ENCODE peak calls at places on chromosome 14, in four cellular contexts. C is bronchial epithelial cell, H is tibial nerve, F is SJCRH30. Z is an unnamed sample.

GRCh38 chr14:71395151-71395604 is 487.9 kb downstream of the PCNX1 start:
- DNase-seq in H (no peak), C (peak), F (no peak), Z (no peak)

GRCh38 chr14:64387232-64387737 is 868 bp upstream of the MTHFD1 start:
- DNase-seq in C (peak), H (peak), F (peak), Z (no peak)

GRCh38 chr14:24430682-24431568 is 1.2 kb downstream of the KHNYN start:
- DNase-seq in F (no peak), C (no peak), H (no peak), Z (no peak)

GRCh38 chr14:58104808-58105207 is 47.2 kb downstream of the ARMH4 start:
- DNase-seq in F (peak), H (no peak), C (peak), Z (no peak)

GRCh38 chr14:53630336-53630735 is 326.3 kb downstream of the BMP4 start:
- DNase-seq in F (peak), H (no peak), C (no peak), Z (no peak)

GRCh38 chr14:71538949-71539659 is 393.1 kb upstream of the RGS6 start:
- DNase-seq in H (no peak), F (no peak), C (no peak), Z (no peak)

GRCh38 chr14:93784878-93785277 is 3.4 kb downstream of the PRIMA1 start:
- DNase-seq in H (no peak), F (no peak), C (no peak), Z (no peak)

GRCh38 chr14:93906341-93907329 is 20.5 kb upstream of the FAM181A start:
- DNase-seq in C (peak), F (peak), H (peak), Z (peak)

GRCh38 chr14:92903359-92903758 is 19.6 kb upstream of the CHGA start:
- DNase-seq in C (no peak), F (no peak), H (no peak), Z (no peak)

GRCh38 chr14:21723431-21724045 is 49.9 kb upstream of the OR4E1 start:
- DNase-seq in H (no peak), C (peak), F (peak), Z (peak)

GRCh38 chr14:60815371-60815770 is 80.8 kb downstream of the MNAT1 start:
- DNase-seq in C (no peak), H (no peak), F (no peak), Z (no peak)

GRCh38 chr14:55333785-55334485 is 62.7 kb downstream of the FBXO34 start:
- DNase-seq in H (no peak), C (peak), F (peak), Z (no peak)

GRCh38 chr14:82313889-82314288 is 780.2 kb upstream of the SEL1L start:
- DNase-seq in H (peak), C (no peak), F (peak), Z (no peak)

GRCh38 chr14:72961579-72962335 is 35.5 kb downstream of the DCAF4 start:
- DNase-seq in F (peak), C (peak), H (no peak), Z (no peak)

GRCh38 chr14:61229475-61229888 is 51.7 kb downstream of the TMEM30B start:
- DNase-seq in F (peak), C (no peak), H (no peak), Z (no peak)

GRCh38 chr14:105582639-105583038 is 56.3 kb downstream of the TMEM121 start:
- DNase-seq in F (peak), C (peak), H (no peak), Z (peak)

GRCh38 chr14:73287071-73287470 is 49.8 kb downstream of the PAPLN start:
- DNase-seq in F (no peak), C (no peak), H (no peak), Z (no peak)

GRCh38 chr14:58238252-58239247 is 6.1 kb upstream of the PSMA3 start:
- DNase-seq in C (peak), H (peak), F (peak), Z (peak)

GRCh38 chr14:103518416-103519042 is 4.1 kb downstream of the CKB start:
- DNase-seq in H (peak), F (peak), C (no peak), Z (peak)

GRCh38 chr14:64253672-64254071 is 40.5 kb downstream of the ESR2 start:
- DNase-seq in C (peak), F (no peak), H (no peak), Z (no peak)

GRCh38 chr14:105080161-105080560 is 14.9 kb upstream of the GPR132 start:
- DNase-seq in F (no peak), H (no peak), C (no peak), Z (no peak)

Z was measured in endodermal cell.